ENCODE peak calls at places on chromosome 18, in four cellular contexts. One of them, this sample, is unnamed.

GRCh38 chr18:5962362-5962761 is 67.0 kb upstream of the TMEM200C start:
- DNase-seq in GM13976: no peak
- DNase-seq in fibroblast of the aortic adventitia: peak
- DNase-seq in heart left ventricle: peak
- DNase-seq in this sample: no peak

GRCh38 chr18:39305756-39306155 is 1740.2 kb upstream of the CELF4 start:
- DNase-seq in heart left ventricle: no peak
- DNase-seq in GM13976: no peak
- DNase-seq in fibroblast of the aortic adventitia: no peak
- DNase-seq in this sample: no peak

GRCh38 chr18:63831080-63831788 is 56.0 kb downstream of the SERPINB7 start:
- DNase-seq in fibroblast of the aortic adventitia: no peak
- DNase-seq in GM13976: no peak
- DNase-seq in heart left ventricle: no peak
- DNase-seq in this sample: peak

GRCh38 chr18:74222710-74223497 is 68.9 kb downstream of the CYB5A start:
- DNase-seq in GM13976: no peak
- DNase-seq in fibroblast of the aortic adventitia: peak
- DNase-seq in heart left ventricle: no peak
- DNase-seq in this sample: no peak

GRCh38 chr18:34242739-34243138 is 18.0 kb upstream of the NOL4 start:
- DNase-seq in heart left ventricle: no peak
- DNase-seq in fibroblast of the aortic adventitia: no peak
- DNase-seq in GM13976: no peak
- DNase-seq in this sample: no peak

GRCh38 chr18:79856119-79857080 is 58.7 kb downstream of the KCNG2 start:
- DNase-seq in fibroblast of the aortic adventitia: peak
- DNase-seq in heart left ventricle: no peak
- DNase-seq in GM13976: peak
- DNase-seq in this sample: peak

GRCh38 chr18:38318416-38318815 is 752.8 kb upstream of the CELF4 start:
- DNase-seq in fibroblast of the aortic adventitia: no peak
- DNase-seq in heart left ventricle: no peak
- DNase-seq in GM13976: no peak
- DNase-seq in this sample: no peak

GRCh38 chr18:78240867-78241266 is 738.8 kb upstream of the SALL3 start:
- DNase-seq in GM13976: no peak
- DNase-seq in heart left ventricle: no peak
- DNase-seq in fibroblast of the aortic adventitia: no peak
- DNase-seq in this sample: no peak

GRCh38 chr18:58891753-58892152 is 27.1 kb downstream of the ZNF532 start:
- DNase-seq in fibroblast of the aortic adventitia: no peak
- DNase-seq in GM13976: no peak
- DNase-seq in heart left ventricle: no peak
- DNase-seq in this sample: peak

GRCh38 chr18:49499046-49499637 is 12.1 kb upstream of the C18orf32 start:
- DNase-seq in GM13976: no peak
- DNase-seq in heart left ventricle: no peak
- DNase-seq in fibroblast of the aortic adventitia: no peak
- DNase-seq in this sample: no peak

GRCh38 chr18:49495480-49495879 is 8.4 kb upstream of the C18orf32 start:
- DNase-seq in GM13976: no peak
- DNase-seq in fibroblast of the aortic adventitia: no peak
- DNase-seq in heart left ventricle: no peak
- DNase-seq in this sample: no peak

GRCh38 chr18:49495074-49495473 is 8.0 kb upstream of the C18orf32 start:
- DNase-seq in heart left ventricle: no peak
- DNase-seq in GM13976: no peak
- DNase-seq in fibroblast of the aortic adventitia: no peak
- DNase-seq in this sample: no peak

GRCh38 chr18:49494660-49495059 is 7.6 kb upstream of the C18orf32 start:
- DNase-seq in heart left ventricle: no peak
- DNase-seq in fibroblast of the aortic adventitia: peak
- DNase-seq in GM13976: no peak
- DNase-seq in this sample: no peak

DNA sequence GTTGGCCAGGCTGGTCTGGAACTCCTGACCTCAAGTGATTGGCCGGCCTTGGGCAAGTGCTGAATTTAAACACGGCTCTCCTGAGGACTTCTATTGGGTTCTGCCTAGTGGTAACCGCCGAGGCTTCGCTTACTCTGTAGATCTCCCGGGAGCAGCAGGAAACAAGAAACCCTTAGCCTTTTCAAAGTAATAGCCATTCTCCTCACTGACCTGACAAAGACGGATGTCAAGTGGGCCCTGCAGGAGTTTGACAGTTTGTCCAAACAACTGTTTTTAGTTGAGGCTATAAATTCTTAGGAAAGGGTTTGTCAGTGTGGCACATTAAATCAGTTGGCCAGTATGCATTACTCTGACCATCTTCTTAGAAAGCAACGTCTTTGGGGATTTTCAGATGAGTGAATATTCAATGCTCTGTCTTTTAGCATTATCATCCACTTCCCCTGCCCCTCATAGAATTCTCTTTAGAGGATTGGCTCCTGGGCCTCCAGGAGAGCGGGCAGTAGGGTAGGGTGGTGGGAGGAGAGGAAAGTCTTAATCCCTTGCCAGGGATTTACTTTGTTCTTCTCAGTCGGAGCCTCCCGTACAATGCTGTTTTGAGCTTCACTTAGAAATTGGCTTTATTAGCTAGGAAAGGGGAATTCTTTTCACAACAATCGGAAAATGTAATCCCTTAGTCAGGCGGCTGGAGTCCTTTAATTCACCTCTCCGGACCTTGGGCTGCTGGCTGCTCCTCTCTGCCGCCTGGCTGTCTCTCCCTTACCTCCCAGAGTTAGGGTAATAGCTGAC is 13.3 kb upstream of the C18orf32 start:
- DNase-seq in fibroblast of the aortic adventitia: no peak
- DNase-seq in heart left ventricle: no peak
- DNase-seq in GM13976: no peak
- DNase-seq in this sample: no peak
- TF ChIP-seq CTCF in fibroblast of the aortic adventitia: no peak
- TF ChIP-seq CTCF in heart left ventricle: no peak
- TF ChIP-seq CTCF in GM13976: no peak
- TF ChIP-seq CTCF in this sample: peak

DNA sequence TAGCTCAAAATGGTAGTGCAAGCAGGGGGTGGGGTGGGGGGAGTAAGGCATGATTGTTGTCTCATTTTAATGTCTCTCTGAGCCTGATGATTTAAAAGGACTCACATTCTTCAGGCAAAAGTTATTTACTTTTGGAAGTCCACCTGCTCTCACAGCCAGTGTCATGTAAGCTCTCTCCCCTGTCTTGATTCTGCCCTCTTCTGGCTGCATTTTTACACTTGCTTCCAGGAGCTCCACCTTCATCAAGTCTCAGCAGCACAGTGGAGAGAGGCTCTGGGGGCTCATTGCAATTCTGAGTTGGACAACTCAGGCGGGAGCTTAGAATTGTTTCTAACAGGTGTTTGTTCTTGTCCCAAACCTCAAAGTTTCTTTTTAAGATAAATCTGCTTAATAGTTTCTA is 39.2 kb downstream of the GNAL start:
- DNase-seq in fibroblast of the aortic adventitia: peak
- DNase-seq in heart left ventricle: no peak
- DNase-seq in GM13976: peak
- DNase-seq in this sample: peak
- TF ChIP-seq CTCF in fibroblast of the aortic adventitia: peak
- TF ChIP-seq CTCF in heart left ventricle: no peak
- TF ChIP-seq CTCF in GM13976: no peak
- TF ChIP-seq CTCF in this sample: peak

DNA sequence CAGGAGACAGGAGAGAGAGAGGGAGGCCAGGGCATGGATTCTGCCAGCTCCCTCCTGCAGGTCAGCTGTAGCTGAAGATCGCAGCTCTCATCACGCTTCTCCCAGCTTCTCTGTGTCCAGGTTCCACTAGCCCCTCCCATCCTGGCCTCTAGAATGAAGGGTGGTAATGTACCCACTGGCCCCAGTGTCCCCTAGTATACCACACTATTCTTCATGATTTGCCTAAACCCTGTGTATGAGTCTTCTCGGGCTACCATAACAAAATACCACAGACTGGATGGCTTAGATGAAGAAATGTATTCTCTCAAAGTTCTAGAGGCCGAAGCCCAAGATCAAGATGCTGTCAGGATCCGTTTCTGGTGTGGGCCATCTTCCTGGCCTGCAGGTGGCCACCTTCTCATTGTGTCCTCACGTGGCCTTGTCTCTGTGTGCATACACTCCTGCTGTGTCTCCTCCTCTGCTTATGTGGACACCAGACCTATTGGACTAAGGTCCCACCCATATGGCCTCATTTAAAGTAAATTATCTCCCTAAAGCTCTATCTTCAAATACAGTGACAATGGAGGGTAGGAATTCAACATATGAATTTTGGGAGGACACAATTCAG is 77.3 kb downstream of the TNFRSF11A start:
- DNase-seq in heart left ventricle: no peak
- DNase-seq in fibroblast of the aortic adventitia: no peak
- DNase-seq in GM13976: no peak
- DNase-seq in this sample: no peak
- TF ChIP-seq CTCF in heart left ventricle: no peak
- TF ChIP-seq CTCF in fibroblast of the aortic adventitia: no peak
- TF ChIP-seq CTCF in GM13976: no peak
- TF ChIP-seq CTCF in this sample: no peak

DNA sequence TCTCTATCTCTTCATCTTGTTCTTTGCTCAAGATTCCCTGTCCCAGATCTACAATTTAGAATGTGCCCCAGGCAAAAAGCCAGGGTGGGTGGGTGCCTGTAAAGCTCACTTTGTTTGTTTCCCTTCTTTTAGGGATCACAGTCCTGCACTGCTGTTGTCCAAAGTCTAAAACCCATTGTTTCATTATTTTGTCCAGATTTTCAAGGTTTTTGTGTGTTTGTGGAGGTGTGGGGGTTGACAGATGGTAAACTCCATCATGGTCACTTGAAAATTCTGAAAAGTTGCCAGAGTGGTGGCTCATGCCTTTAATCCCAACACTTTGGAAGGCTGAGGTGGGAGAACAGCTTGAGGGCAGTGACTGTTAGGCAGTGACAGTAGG is 41.5 kb downstream of the YES1 start:
- DNase-seq in fibroblast of the aortic adventitia: no peak
- DNase-seq in heart left ventricle: no peak
- DNase-seq in GM13976: no peak
- DNase-seq in this sample: no peak
- TF ChIP-seq CTCF in fibroblast of the aortic adventitia: no peak
- TF ChIP-seq CTCF in heart left ventricle: no peak
- TF ChIP-seq CTCF in GM13976: no peak
- TF ChIP-seq CTCF in this sample: no peak

GRCh38 chr18:60090170-60090569 is 190.4 kb downstream of the PMAIP1 start:
- DNase-seq in GM13976: peak
- DNase-seq in fibroblast of the aortic adventitia: no peak
- DNase-seq in heart left ventricle: no peak
- DNase-seq in this sample: peak
- TF ChIP-seq CTCF in GM13976: peak
- TF ChIP-seq CTCF in fibroblast of the aortic adventitia: no peak
- TF ChIP-seq CTCF in heart left ventricle: no peak
- TF ChIP-seq CTCF in this sample: peak